ENCODE peak calls at places on chromosomes 13 and 19, in ten cellular contexts. I is spleen, N is suprapubic skin, H is IMR-90, S is tibial nerve, M is GM12878, A is breast epithelium, E is endothelial cell of umbilical vein, F is uterus, C is body of pancreas. X is an unnamed sample.

GRCh38 chr19:55113570-55114039 is 3.8 kb downstream of the PPP1R12C start:
- DNase-seq in I (no peak), N (peak), H (peak), S (peak), M (no peak), A (peak), E (peak), F (peak), C (peak), X (peak)

GRCh38 chr19:14683439-14683838 is 6.4 kb upstream of the ZNF333 start:
- DNase-seq in I (no peak), N (no peak), H (no peak), S (no peak), M (no peak), A (no peak), E (no peak), F (no peak), C (no peak), X (no peak)

GRCh38 chr19:56333506-56333905 is 18.9 kb upstream of the ZSCAN5A start:
- DNase-seq in I (no peak), N (no peak), H (peak), S (no peak), M (no peak), A (no peak), E (peak), F (no peak), C (peak), X (peak)

GRCh38 chr19:48836089-48837017 is at the start of gene HSD17B14:
- DNase-seq in I (no peak), N (peak), H (no peak), S (no peak), M (no peak), A (peak), E (peak), F (peak), C (no peak), X (no peak)

GRCh38 chr19:24003537-24003936 is 83.5 kb upstream of the ZNF254 start:
- DNase-seq in I (no peak), N (no peak), H (no peak), S (no peak), M (no peak), A (no peak), E (no peak), F (no peak), C (no peak), X (no peak)

GRCh38 chr13:21010621-21011020 is 50.8 kb downstream of the LATS2 start:
- DNase-seq in I (no peak), N (no peak), H (peak), S (no peak), M (no peak), A (no peak), E (no peak), F (no peak), C (no peak), X (no peak)

GRCh38 chr19:3423183-3423829 is 56.9 kb downstream of the NFIC start:
- DNase-seq in I (no peak), N (no peak), H (peak), S (no peak), M (no peak), A (no peak), E (peak), F (no peak), C (no peak), X (no peak)

GRCh38 chr13:28494537-28494860 is 429 bp downstream of the FLT1 start:
- DNase-seq in I (no peak), N (no peak), H (no peak), S (no peak), M (no peak), A (no peak), E (peak), F (no peak), C (no peak), X (no peak)

GRCh38 chr19:34841780-34842179 is 68.8 kb upstream of the ZNF599 start:
- DNase-seq in I (no peak), N (no peak), H (no peak), S (no peak), M (no peak), A (no peak), E (no peak), F (no peak), C (no peak), X (no peak)

GRCh38 chr19:16285769-16286564 is 38.7 kb upstream of the KLF2 start:
- DNase-seq in I (no peak), N (no peak), H (no peak), S (no peak), M (no peak), A (peak), E (no peak), F (peak), C (no peak), X (no peak)

GRCh38 chr13:106612688-106613087 is 44.8 kb upstream of the ARGLU1 start:
- DNase-seq in I (no peak), N (peak), H (peak), S (peak), M (no peak), A (no peak), E (no peak), F (peak), C (peak), X (no peak)

GRCh38 chr19:16016226-16017137 is 59.8 kb upstream of the TPM4 start:
- DNase-seq in I (no peak), N (no peak), H (no peak), S (no peak), M (no peak), A (no peak), E (no peak), F (no peak), C (no peak), X (no peak)

GRCh38 chr19:17841371-17841809 is 6.4 kb downstream of the JAK3 start:
- DNase-seq in I (peak), N (no peak), H (no peak), S (no peak), M (no peak), A (no peak), E (no peak), F (no peak), C (peak), X (no peak)
- H3K4me3 ChIP-seq in I (no peak), N (peak), H (no peak), S (no peak), M (no peak), A (peak), E (no peak), F (peak), C (no peak), X (no peak)

GRCh38 chr19:8143041-8143440 is 6.4 kb downstream of the FBN3 start:
- DNase-seq in I (no peak), N (no peak), H (no peak), S (no peak), M (no peak), A (no peak), E (no peak), F (no peak), C (no peak), X (no peak)

GRCh38 chr19:8145969-8146368 is 3.4 kb downstream of the FBN3 start:
- DNase-seq in I (no peak), N (no peak), H (no peak), S (no peak), M (no peak), A (no peak), E (no peak), F (no peak), C (peak), X (no peak)

GRCh38 chr19:8146877-8147575 is 2.4 kb downstream of the FBN3 start:
- DNase-seq in I (no peak), N (no peak), H (no peak), S (no peak), M (no peak), A (no peak), E (no peak), F (no peak), C (peak), X (no peak)

GRCh38 chr19:8141726-8142524 is 7.5 kb downstream of the FBN3 start:
- DNase-seq in I (no peak), N (no peak), H (no peak), S (no peak), M (no peak), A (no peak), E (no peak), F (no peak), C (peak), X (no peak)

DNA sequence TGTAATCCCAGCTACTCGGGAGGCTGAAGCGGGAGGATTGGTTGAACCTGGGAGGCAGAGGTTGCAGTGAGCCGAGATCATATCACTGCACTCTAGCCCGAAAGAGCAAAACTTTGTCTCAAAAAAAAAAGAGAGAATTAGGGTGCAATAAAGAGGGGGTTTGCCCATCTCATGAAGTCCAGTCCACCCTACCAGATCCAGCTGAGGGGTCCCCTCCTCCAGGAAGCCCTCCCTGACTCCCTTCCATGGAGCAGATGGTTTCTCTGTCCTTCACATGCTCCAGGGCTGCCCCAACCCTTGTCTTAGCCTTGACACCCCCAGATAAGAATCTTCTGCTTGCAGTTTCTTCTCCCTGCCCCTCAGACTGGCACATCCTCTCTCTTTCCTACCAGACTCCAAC is 5.1 kb downstream of the FBN3 start:
- DNase-seq in I (no peak), N (no peak), H (no peak), S (no peak), M (no peak), A (no peak), E (no peak), F (no peak), C (no peak), X (no peak)
- TF ChIP-seq CTCF in I (no peak), N (no peak), H (no peak), S (no peak), M (no peak), A (no peak), E (no peak), F (no peak), C (no peak), X (no peak)

GRCh38 chr19:1860133-1860775 is 3.1 kb downstream of the KLF16 start:
- DNase-seq in I (no peak), N (no peak), H (peak), S (no peak), M (no peak), A (peak), E (no peak), F (peak), C (peak), X (no peak)
- TF ChIP-seq POLR2A in I (no peak), N (no peak), H (peak), S (no peak), M (no peak), A (no peak), E (no peak), F (no peak), C (no peak), X (no peak)

DNA sequence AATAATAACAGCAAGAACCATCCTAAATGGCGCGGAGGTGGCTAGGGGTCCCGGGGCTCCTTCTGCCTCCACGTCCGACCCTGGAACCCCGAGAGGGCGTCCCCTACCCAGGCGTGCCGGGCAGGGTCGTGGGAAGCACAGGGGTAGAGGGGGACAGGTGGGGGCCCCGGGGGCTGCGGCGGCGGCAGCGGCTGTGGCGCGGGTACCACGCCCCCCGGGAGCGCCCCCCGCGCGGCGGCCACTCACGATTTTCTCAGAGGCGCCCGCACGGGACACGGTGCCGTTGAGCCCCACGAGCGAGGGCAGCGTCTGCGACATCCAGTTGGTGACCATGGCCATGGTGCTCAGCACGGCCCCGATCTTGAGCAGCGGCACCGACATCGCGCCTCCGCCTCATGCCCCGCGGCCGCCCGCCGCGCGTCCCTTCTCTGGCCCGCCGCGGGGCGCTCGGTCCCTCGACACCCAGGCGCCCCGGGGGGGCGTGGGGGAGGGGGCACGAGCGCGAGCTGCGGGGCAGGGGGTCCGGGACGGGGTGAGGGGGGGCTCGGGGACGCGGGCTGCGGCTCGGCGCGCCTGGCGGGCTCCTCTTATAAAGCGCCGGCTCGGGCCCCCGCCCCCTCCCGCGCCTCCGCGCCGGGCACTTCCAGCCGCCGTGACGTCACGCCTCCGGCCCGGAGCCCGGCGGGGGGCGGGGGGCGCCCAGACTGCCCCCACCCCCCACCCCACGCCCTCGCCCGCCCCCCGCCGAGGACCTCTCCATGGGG is 22.9 kb downstream of the OLFM2 start:
- DNase-seq in I (peak), N (no peak), H (no peak), S (no peak), M (no peak), A (no peak), E (no peak), F (no peak), C (peak), X (peak)
- H3K4me3 ChIP-seq in I (peak), N (peak), H (peak), S (peak), M (no peak), A (peak), E (no peak), F (peak), C (peak), X (peak)

GRCh38 chr13:27182054-27182453 is 10.4 kb upstream of the USP12 start:
- DNase-seq in I (no peak), N (no peak), H (no peak), S (no peak), M (no peak), A (no peak), E (no peak), F (no peak), C (no peak), X (no peak)

GRCh38 chr13:27174766-27175455 is 3.3 kb upstream of the USP12 start:
- DNase-seq in I (no peak), N (no peak), H (peak), S (no peak), M (no peak), A (no peak), E (no peak), F (no peak), C (no peak), X (no peak)

GRCh38 chr13:27176772-27177171 is 5.2 kb upstream of the USP12 start:
- DNase-seq in I (no peak), N (no peak), H (no peak), S (no peak), M (no peak), A (no peak), E (no peak), F (no peak), C (no peak), X (no peak)

GRCh38 chr13:27182844-27183497 is 11.4 kb upstream of the USP12 start:
- DNase-seq in I (no peak), N (no peak), H (peak), S (no peak), M (no peak), A (peak), E (peak), F (peak), C (peak), X (no peak)

DNA sequence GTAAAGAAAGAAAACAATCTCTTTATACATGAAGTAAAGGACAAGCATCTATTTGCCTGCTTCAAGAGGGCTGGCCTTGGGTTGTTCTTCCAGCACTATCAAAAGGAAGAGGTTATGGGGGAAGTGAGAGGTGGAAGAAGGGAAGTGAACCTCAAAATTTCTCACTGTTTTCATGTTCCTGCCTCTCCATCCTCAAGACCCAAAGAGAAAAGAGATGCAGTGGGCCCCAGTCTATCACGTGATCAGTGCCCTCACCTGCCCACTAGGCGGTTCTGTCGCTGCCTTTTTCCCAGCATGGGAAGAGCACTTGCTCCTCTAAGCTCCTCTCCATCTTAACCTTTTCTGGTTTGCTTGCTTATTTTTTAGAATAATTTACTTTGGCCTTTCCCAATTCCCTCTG is 6.2 kb upstream of the USP12 start:
- DNase-seq in I (no peak), N (no peak), H (no peak), S (no peak), M (no peak), A (no peak), E (no peak), F (no peak), C (no peak), X (no peak)
- TF ChIP-seq CTCF in I (no peak), N (no peak), H (no peak), S (no peak), M (peak), A (no peak), E (no peak), F (no peak), C (no peak), X (no peak)